ENCODE peak calls at places on chromosomes 6 and 20, in eight cellular contexts. K, I, Z, U, Q, L, M and S are unnamed samples.

GRCh38 chr20:63334356-63334755 is 26.8 kb downstream of the CHRNA4 start:
- DNase-seq in Z (no peak), M (no peak), K (no peak), L (no peak), I (no peak), Q (no peak), U (no peak), S (no peak)

GRCh38 chr6:6599468-6599873 is 11.0 kb downstream of the LY86 start:
- DNase-seq in U (no peak), I (no peak), Q (no peak), L (peak), M (no peak), Z (no peak), K (no peak), S (no peak)

GRCh38 chr6:119370063-119370462 is 20.5 kb upstream of the MAN1A1 start:
- DNase-seq in L (no peak), M (no peak), Z (no peak), Q (no peak), U (no peak), K (no peak), I (no peak), S (no peak)

GRCh38 chr20:1813101-1813529 is 82.1 kb upstream of the SIRPA start:
- DNase-seq in Q (no peak), K (no peak), M (peak), U (peak), L (peak), Z (peak), I (peak), S (no peak)

GRCh38 chr6:1810880-1811279 is 201.2 kb downstream of the FOXC1 start:
- DNase-seq in Z (no peak), Q (no peak), L (no peak), M (no peak), I (no peak), U (no peak), K (no peak), S (no peak)

GRCh38 chr6:45835725-45836437 is 179.8 kb downstream of the CLIC5 start:
- DNase-seq in U (no peak), Q (no peak), I (no peak), M (no peak), K (no peak), Z (no peak), L (no peak), S (no peak)

GRCh38 chr6:146850238-146850896 is 251.6 kb downstream of the ADGB start:
- DNase-seq in Q (no peak), I (no peak), K (no peak), Z (peak), L (no peak), M (no peak), U (no peak), S (no peak)

GRCh38 chr20:25864326-25864970 is 167.8 kb upstream of the ZNF337 start:
- DNase-seq in K (no peak), M (no peak), U (no peak), Q (no peak), I (no peak), L (no peak), Z (no peak), S (no peak)

GRCh38 chr20:38426498-38426897 is 8.6 kb downstream of the SNHG17 start:
- DNase-seq in U (no peak), Q (no peak), I (no peak), L (no peak), K (no peak), M (no peak), Z (no peak), S (no peak)

GRCh38 chr6:106063448-106063850 is 22.7 kb upstream of the PRDM1 start:
- DNase-seq in Q (no peak), M (no peak), K (no peak), Z (peak), U (no peak), L (no peak), I (no peak), S (no peak)

GRCh38 chr6:151181701-151182367 is 57.9 kb upstream of the AKAP12 start:
- DNase-seq in Q (no peak), Z (peak), L (no peak), K (no peak), U (no peak), M (no peak), I (no peak), S (no peak)

GRCh38 chr6:158069800-158070195 is 88.1 kb downstream of the SYNJ2 start:
- DNase-seq in Z (peak), L (no peak), K (no peak), M (no peak), I (no peak), U (no peak), Q (no peak), S (no peak)

GRCh38 chr6:79712144-79712543 is 81.0 kb downstream of the SH3BGRL2 start:
- DNase-seq in U (no peak), Z (no peak), I (no peak), M (no peak), K (no peak), L (no peak), Q (no peak), S (no peak)

GRCh38 chr6:142702501-142703460 is 242.2 kb downstream of the HIVEP2 start:
- DNase-seq in L (peak), M (no peak), Z (no peak), I (no peak), K (no peak), Q (no peak), U (no peak), S (no peak)

GRCh38 chr6:53455678-53456077 is 89.2 kb downstream of the GCLC start:
- DNase-seq in Q (no peak), L (no peak), K (no peak), Z (no peak), U (no peak), I (no peak), M (no peak), S (no peak)

GRCh38 chr6:55182016-55182650 is 7.8 kb downstream of the HCRTR2 start:
- DNase-seq in L (no peak), Q (no peak), Z (no peak), I (no peak), K (no peak), M (no peak), U (no peak), S (no peak)

GRCh38 chr6:77620290-77620882 is 32.5 kb upstream of the MEI4 start:
- DNase-seq in Z (no peak), Q (no peak), M (no peak), I (no peak), U (peak), L (no peak), K (peak), S (peak)

GRCh38 chr6:91606148-91606901 is 1019.5 kb upstream of the MAP3K7 start:
- DNase-seq in K (no peak), Z (no peak), I (no peak), Q (no peak), M (no peak), L (no peak), U (no peak), S (no peak)

GRCh38 chr6:111590209-111590955 is 15.3 kb downstream of the TRAF3IP2 start:
- DNase-seq in Q (no peak), M (no peak), I (no peak), U (no peak), L (no peak), Z (peak), K (no peak), S (no peak)

GRCh38 chr6:79543886-79544285 is 6.7 kb upstream of the LCA5 start:
- DNase-seq in I (no peak), Q (no peak), K (no peak), M (no peak), Z (no peak), U (no peak), L (no peak), S (no peak)

GRCh38 chr6:134510920-134511319 is 193.0 kb upstream of the SGK1 start:
- DNase-seq in U (no peak), K (no peak), I (no peak), L (no peak), M (no peak), Z (no peak), Q (no peak), S (no peak)

GRCh38 chr6:5671162-5671561 is 335.6 kb downstream of the NRN1 start:
- DNase-seq in L (no peak), Q (no peak), K (no peak), U (no peak), Z (peak), I (no peak), M (no peak), S (no peak)

GRCh38 chr6:53300656-53301551 is 47.8 kb downstream of the ELOVL5 start:
- DNase-seq in M (peak), U (no peak), L (no peak), K (no peak), Q (no peak), I (no peak), Z (no peak), S (peak)

GRCh38 chr20:32314768-32315167 is 37.3 kb downstream of the KIF3B start:
- DNase-seq in Q (no peak), M (no peak), I (no peak), U (no peak), K (no peak), Z (no peak), L (no peak), S (peak)

GRCh38 chr20:10242166-10242565 is 23.5 kb downstream of the SNAP25 start:
- DNase-seq in L (no peak), M (no peak), Z (no peak), I (no peak), K (no peak), Q (no peak), U (no peak), S (no peak)

GRCh38 chr6:105273589-105273988 is 93.8 kb upstream of the POPDC3 start:
- DNase-seq in Z (no peak), I (no peak), U (no peak), L (no peak), M (no peak), Q (no peak), K (no peak), S (no peak)

GRCh38 chr6:30814137-30815084 is 69.9 kb upstream of the DDR1 start:
- DNase-seq in K (peak), Q (peak), M (peak), U (peak), L (peak), Z (peak), I (no peak), S (no peak)

GRCh38 chr6:53263915-53264314 is 84.8 kb downstream of the ELOVL5 start:
- DNase-seq in Q (no peak), U (no peak), I (no peak), L (no peak), Z (peak), M (no peak), K (no peak), S (no peak)

GRCh38 chr6:75211920-75212590 is 6.2 kb upstream of the COL12A1 start:
- DNase-seq in I (no peak), K (no peak), Z (no peak), M (no peak), L (peak), Q (no peak), U (no peak), S (no peak)

GRCh38 chr20:35020108-35021031 is 64.7 kb downstream of the MYH7B start:
- DNase-seq in U (no peak), Z (no peak), Q (no peak), I (no peak), L (no peak), K (no peak), M (no peak), S (no peak)

GRCh38 chr6:151704383-151704782 is 103.1 kb upstream of the ESR1 start:
- DNase-seq in U (no peak), K (no peak), L (no peak), Q (no peak), I (no peak), Z (no peak), M (no peak), S (no peak)

GRCh38 chr6:168105813-168106660 is 27.0 kb upstream of the FRMD1 start:
- DNase-seq in Z (no peak), L (no peak), U (no peak), K (no peak), M (no peak), Q (no peak), I (no peak), S (peak)

GRCh38 chr20:23435675-23436539 is 3.6 kb upstream of the CSTL1 start:
- DNase-seq in Q (peak), L (peak), I (no peak), M (no peak), U (no peak), Z (no peak), K (no peak), S (no peak)

GRCh38 chr6:10403385-10404106 is 11.3 kb downstream of the TFAP2A start:
- DNase-seq in Z (peak), L (no peak), U (peak), M (peak), I (no peak), Q (no peak), K (no peak), S (no peak)

GRCh38 chr6:10404799-10405524 is 9.9 kb downstream of the TFAP2A start:
- DNase-seq in K (no peak), L (no peak), Z (no peak), I (no peak), M (no peak), Q (no peak), U (no peak), S (no peak)

GRCh38 chr6:10402648-10403311 is 12.1 kb downstream of the TFAP2A start:
- DNase-seq in I (no peak), Z (no peak), U (no peak), L (no peak), M (no peak), Q (no peak), K (no peak), S (peak)

GRCh38 chr6:10406556-10406955 is 8.3 kb downstream of the TFAP2A start:
- DNase-seq in I (no peak), U (no peak), M (no peak), Z (no peak), K (no peak), L (no peak), Q (no peak), S (no peak)

DNA sequence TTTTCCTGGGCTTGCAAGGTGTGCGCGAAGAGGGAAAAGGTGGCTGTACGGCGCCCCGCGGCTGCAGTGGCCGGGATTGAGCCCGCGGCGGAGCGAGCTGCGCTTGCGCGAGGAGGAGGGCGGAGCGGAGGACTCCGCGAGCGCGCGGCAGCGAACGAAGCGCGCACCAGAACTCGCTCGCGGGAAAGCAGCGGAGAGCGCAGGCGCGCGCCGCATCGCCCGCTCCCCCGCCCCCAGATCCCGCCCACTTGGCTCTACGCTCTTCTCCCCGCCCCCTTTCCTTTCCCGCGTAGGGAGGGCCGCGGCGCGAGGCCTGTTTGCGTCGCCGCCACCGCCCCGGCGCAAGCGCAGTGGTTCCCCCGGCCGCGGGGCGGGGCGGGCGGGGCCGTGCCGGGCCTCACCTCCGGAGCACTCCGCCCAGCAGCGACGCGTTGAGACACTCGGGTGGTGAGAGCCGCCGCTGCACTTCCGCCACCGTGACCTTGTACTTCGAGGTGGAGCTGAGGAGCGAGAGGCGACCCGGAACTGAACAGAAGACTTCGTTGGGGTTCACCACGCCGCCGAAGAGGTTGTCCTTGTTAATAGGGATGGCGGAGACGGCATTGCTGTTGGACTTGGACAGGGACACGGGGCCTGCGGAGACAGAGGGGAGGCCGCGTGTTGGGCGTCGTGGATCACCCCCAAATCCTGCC is 10.6 kb downstream of the TFAP2A start:
- DNase-seq in U (peak), K (peak), I (peak), Q (peak), L (peak), M (peak), Z (peak), S (peak)
- TF ChIP-seq POLR2A in U (peak), K (peak), I (peak), Q (no peak), L (no peak), M (peak), Z (peak), S (peak)

GRCh38 chr6:163415620-163416379 is 1.3 kb downstream of the QKI start:
- DNase-seq in Q (peak), K (no peak), U (peak), I (no peak), Z (peak), L (peak), M (no peak), S (peak)
- TF ChIP-seq POLR2A in Q (no peak), K (no peak), U (no peak), I (no peak), Z (no peak), L (peak), M (no peak), S (peak)

GRCh38 chr6:14062345-14063029 is 55.1 kb upstream of the CD83 start:
- DNase-seq in K (no peak), Q (no peak), U (no peak), Z (no peak), I (no peak), M (no peak), L (no peak), S (no peak)
- TF ChIP-seq POLR2A in K (no peak), Q (no peak), U (no peak), Z (no peak), I (no peak), M (no peak), L (no peak), S (no peak)

GRCh38 chr6:41438746-41439145 is 103.3 kb downstream of the NCR2 start:
- DNase-seq in K (no peak), Q (no peak), Z (no peak), I (no peak), L (no peak), U (no peak), M (no peak), S (no peak)

GRCh38 chr6:41439524-41440418 is 104.4 kb downstream of the NCR2 start:
- DNase-seq in L (no peak), M (no peak), I (no peak), K (no peak), Z (no peak), U (no peak), Q (no peak), S (no peak)

GRCh38 chr6:41430875-41431274 is 95.5 kb downstream of the NCR2 start:
- DNase-seq in K (peak), Q (no peak), Z (peak), U (peak), L (no peak), I (no peak), M (peak), S (no peak)

GRCh38 chr6:41437604-41438003 is 102.2 kb downstream of the NCR2 start:
- DNase-seq in M (no peak), Z (no peak), L (no peak), I (no peak), K (no peak), Q (no peak), U (no peak), S (no peak)

GRCh38 chr6:41434803-41435470 is 99.5 kb downstream of the NCR2 start:
- DNase-seq in I (no peak), K (no peak), U (no peak), Q (no peak), L (no peak), Z (no peak), M (no peak), S (no peak)
- TF ChIP-seq POLR2A in I (no peak), K (no peak), U (no peak), Q (no peak), L (no peak), Z (no peak), M (no peak), S (no peak)

DNA sequence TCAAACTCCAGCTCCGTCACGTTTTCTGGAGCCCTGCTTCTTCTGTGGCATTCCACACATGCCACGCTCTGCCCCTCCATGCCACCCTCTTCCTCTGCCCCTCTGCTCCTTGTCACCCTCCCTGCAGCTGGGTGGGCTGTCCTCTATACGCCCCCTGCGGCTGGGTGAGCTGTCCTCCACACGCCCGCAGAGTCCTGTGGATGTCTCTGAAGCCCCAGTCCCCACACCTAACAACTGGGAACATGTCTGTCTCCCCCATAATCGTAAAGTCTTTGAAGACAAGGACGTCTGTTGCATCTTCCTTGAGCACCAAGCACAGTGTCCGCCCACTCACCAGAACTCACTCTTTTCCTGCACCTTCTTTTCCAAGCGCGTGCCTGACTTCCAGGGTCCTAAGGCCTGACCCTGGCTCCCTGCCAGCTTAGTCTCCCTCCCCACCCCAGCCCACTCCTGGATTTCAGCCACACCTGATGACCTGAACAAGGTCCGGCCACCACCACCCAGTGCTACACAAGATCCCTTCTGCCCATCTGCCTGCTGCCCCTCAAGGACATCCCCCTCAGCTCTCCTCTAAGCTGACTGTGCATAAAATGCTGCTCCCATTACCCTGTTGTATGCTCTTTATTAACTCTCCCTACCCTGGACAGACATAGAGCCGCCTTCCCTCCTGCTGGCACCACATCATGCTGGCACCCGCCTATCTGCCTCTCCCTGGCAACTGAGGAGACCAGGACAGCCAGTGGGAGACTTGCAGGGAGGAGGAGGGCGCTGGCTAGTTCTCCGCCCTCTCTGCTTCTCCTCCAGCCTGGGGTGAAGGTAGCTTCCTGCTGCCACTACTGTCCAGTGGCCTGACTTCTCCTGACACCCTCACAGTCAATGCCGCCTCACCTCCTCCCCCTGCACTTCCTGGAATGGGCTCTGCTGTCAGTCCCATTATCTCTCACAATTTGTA is 10.7 kb upstream of the PRR18 start:
- DNase-seq in U (no peak), K (no peak), I (no peak), L (no peak), Q (no peak), M (no peak), Z (no peak), S (no peak)
- TF ChIP-seq POLR2A in U (no peak), K (no peak), I (no peak), L (no peak), Q (no peak), M (no peak), Z (no peak), S (no peak)

DNA sequence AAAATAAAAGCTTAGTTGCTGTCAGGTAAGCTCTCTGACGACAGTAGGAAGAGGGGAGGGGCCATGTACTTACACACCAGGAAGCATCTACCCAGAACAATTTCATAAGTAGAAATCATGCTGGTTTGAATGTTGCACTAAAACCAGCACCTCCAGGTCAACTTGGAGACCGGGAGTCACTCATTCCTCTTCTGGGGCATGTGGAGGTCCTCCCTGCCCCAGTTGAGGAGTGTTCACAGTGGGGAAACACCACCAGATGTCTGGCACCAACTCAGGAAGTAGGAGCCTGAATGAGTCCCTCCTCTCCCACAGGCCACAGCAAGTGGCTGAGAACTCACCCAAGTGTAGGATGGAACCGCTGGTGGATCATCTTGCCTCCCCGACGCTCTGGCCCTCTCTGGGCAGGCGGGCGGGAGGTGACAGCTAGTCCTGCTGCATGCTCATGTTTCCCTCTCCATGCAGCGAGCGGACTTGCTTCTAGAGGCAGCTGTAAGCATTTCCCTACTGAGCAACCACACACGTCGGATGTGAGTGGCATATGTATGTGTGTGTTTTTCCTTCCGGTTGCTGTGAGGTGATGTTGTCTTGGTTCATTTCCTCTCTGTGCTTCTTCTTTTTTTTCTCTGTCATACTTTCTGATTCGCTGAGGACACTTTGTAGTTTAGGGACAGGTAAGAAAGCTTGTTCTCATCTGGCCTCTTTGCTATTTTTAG is 149.5 kb upstream of the NEDD9 start:
- DNase-seq in K (no peak), Q (no peak), Z (no peak), U (no peak), I (no peak), L (peak), M (no peak), S (no peak)
- TF ChIP-seq POLR2A in K (no peak), Q (no peak), Z (no peak), U (no peak), I (no peak), L (peak), M (no peak), S (no peak)